ENCODE peak calls at places on chromosomes 4 and X, in nine cellular contexts. Q is effector memory CD4-positive, alpha-beta T cell; W is adrenal gland; S is right atrium auricular region; Z is mesenchymal stem cell; I is tibial nerve; Y is lower lobe of right lung; H is PC-9; N is RWPE2. G is an unnamed sample. For H3K9me3, the result is how much of the 10 kb centered on the place peaks cover.

GRCh38 chr4:25727711-25728493 is 72.3 kb downstream of the SLC34A2 start:
- DNase-seq in S (no peak), Y (no peak), Z (no peak), H (no peak), W (no peak), N (no peak), I (no peak), Q (no peak), G (no peak)

GRCh38 chr4:94758700-94759399 is 1.1 kb downstream of the BMPR1B start:
- DNase-seq in W (no peak), Q (no peak), S (no peak), Z (peak), Y (no peak), N (no peak), I (no peak), H (no peak), G (no peak)

GRCh38 chr4:186644737-186645261 is 78.9 kb downstream of the FAT1 start:
- DNase-seq in Q (no peak), W (no peak), N (no peak), S (no peak), Z (peak), Y (no peak), I (no peak), H (no peak), G (no peak)

GRCh38 chr4:6742989-6743388 is 27.0 kb downstream of the BLOC1S4 start:
- DNase-seq in Y (no peak), I (no peak), Z (no peak), Q (no peak), S (no peak), W (no peak), N (no peak), H (no peak), G (no peak)

GRCh38 chr4:145287351-145287750 is 107.0 kb upstream of the OTUD4 start:
- DNase-seq in Q (no peak), Z (no peak), I (no peak), W (no peak), H (no peak), N (no peak), Y (no peak), S (no peak), G (no peak)

GRCh38 chr4:52091811-52092210 is 40.7 kb downstream of the SPATA18 start:
- DNase-seq in W (no peak), I (no peak), Q (no peak), H (no peak), Y (no peak), Z (peak), N (no peak), S (no peak), G (no peak)

GRCh38 chr4:144176476-144176875 is 36.0 kb upstream of the GYPA start:
- DNase-seq in H (no peak), I (no peak), N (no peak), Q (no peak), W (no peak), S (no peak), Z (no peak), Y (no peak), G (no peak)

GRCh38 chrX:150841466-150842197 is 56.8 kb downstream of the CD99L2 start:
- DNase-seq in Z (peak), Y (no peak), S (no peak), H (no peak), Q (no peak), I (no peak), W (no peak), N (no peak), G (no peak)

GRCh38 chrX:8084023-8084422 is 87.0 kb downstream of the VCX2 start:
- DNase-seq in H (no peak), I (no peak), Z (peak), Y (no peak), S (no peak), N (no peak), W (no peak), Q (no peak), G (no peak)

GRCh38 chr4:188934320-188934975 is 795.2 kb downstream of the TRIML1 start:
- DNase-seq in Z (peak), S (no peak), Y (no peak), I (no peak), N (peak), Q (no peak), H (no peak), W (no peak), G (no peak)

GRCh38 chr4:99587803-99588202 is 13.2 kb downstream of the MTTP start:
- DNase-seq in I (no peak), S (no peak), N (no peak), Y (no peak), W (no peak), Q (no peak), Z (no peak), H (no peak), G (no peak)

GRCh38 chr4:148253748-148254147 is 188.5 kb downstream of the NR3C2 start:
- DNase-seq in H (no peak), S (no peak), Q (no peak), Z (no peak), N (no peak), Y (no peak), I (no peak), W (no peak), G (no peak)

GRCh38 chrX:138775501-138775900 is 64.0 kb upstream of the FGF13 start:
- DNase-seq in Y (no peak), Q (no peak), Z (peak), W (no peak), N (no peak), S (no peak), I (no peak), H (no peak), G (no peak)

GRCh38 chr4:152479428-152480026 is 56.4 kb downstream of the FBXW7 start:
- DNase-seq in I (no peak), Q (no peak), S (no peak), H (no peak), Z (peak), W (no peak), Y (no peak), N (no peak), G (no peak)

GRCh38 chrX:45769919-45770582 is 569.4 kb upstream of the DIPK2B start:
- DNase-seq in Z (peak), W (peak), H (peak), I (peak), Q (no peak), S (peak), N (no peak), Y (peak), G (peak)

GRCh38 chr4:10983274-10983673 is 298.7 kb upstream of the CLNK start:
- DNase-seq in Q (no peak), S (no peak), H (no peak), Z (no peak), W (no peak), Y (no peak), I (no peak), N (no peak), G (no peak)

GRCh38 chr4:41134581-41134980 is 79.8 kb downstream of the APBB2 start:
- DNase-seq in Z (no peak), S (no peak), I (no peak), H (no peak), N (no peak), Y (no peak), Q (no peak), W (no peak), G (no peak)

GRCh38 chr4:149584703-149585102 is 230.9 kb downstream of the IQCM start:
- DNase-seq in H (no peak), W (no peak), Y (no peak), Q (no peak), S (no peak), N (no peak), Z (no peak), I (no peak), G (no peak)

GRCh38 chrX:136879001-136879667 is 1.4 kb downstream of the RBMX start:
- DNase-seq in H (no peak), I (no peak), Y (no peak), Q (no peak), S (no peak), Z (peak), N (no peak), W (no peak), G (peak)

GRCh38 chrX:85922821-85923220 is 124.5 kb downstream of the CHM start:
- DNase-seq in Q (no peak), H (no peak), W (no peak), S (no peak), I (no peak), N (no peak), Z (peak), Y (no peak), G (no peak)

GRCh38 chrX:39645059-39645895 is 452.5 kb downstream of the BCOR start:
- DNase-seq in H (no peak), N (no peak), Z (peak), I (peak), Q (no peak), Y (peak), S (peak), W (peak), G (no peak)

GRCh38 chrX:115268421-115268820 is 21.1 kb upstream of the LUZP4 start:
- DNase-seq in W (no peak), N (no peak), Y (no peak), Z (no peak), H (no peak), I (no peak), S (no peak), Q (no peak), G (no peak)

GRCh38 chr4:2076908-2077534 is 17.9 kb downstream of the NAT8L start:
- DNase-seq in S (no peak), Q (no peak), H (no peak), Y (no peak), I (no peak), Z (no peak), N (peak), W (no peak), G (no peak)

GRCh38 chr4:126046081-126046614 is 731.4 kb downstream of the FAT4 start:
- DNase-seq in H (no peak), I (no peak), Y (no peak), Z (peak), W (no peak), Q (no peak), N (no peak), S (no peak), G (no peak)

GRCh38 chr4:116638592-116638991 is 446.8 kb downstream of the TRAM1L1 start:
- DNase-seq in Z (no peak), W (no peak), Y (no peak), H (no peak), I (no peak), S (no peak), N (no peak), Q (no peak), G (no peak)

GRCh38 chrX:121642415-121642814 is 595.0 kb downstream of the GLUD2 start:
- DNase-seq in H (peak), N (no peak), S (no peak), Z (no peak), Y (no peak), Q (no peak), W (no peak), I (no peak), G (no peak)

GRCh38 chrX:12011075-12011474 is 127.2 kb upstream of the FRMPD4 start:
- DNase-seq in W (no peak), Y (no peak), S (no peak), I (no peak), Z (peak), Q (no peak), N (peak), H (no peak), G (no peak)

GRCh38 chr4:157810137-157810774 is 362.6 kb downstream of the GASK1B start:
- DNase-seq in N (no peak), H (no peak), W (no peak), Y (no peak), Q (no peak), Z (no peak), I (no peak), S (no peak), G (no peak)

GRCh38 chrX:11531226-11531625 is 134.5 kb downstream of the ARHGAP6 start:
- DNase-seq in W (no peak), Y (no peak), H (no peak), S (no peak), Q (no peak), N (no peak), Z (peak), I (no peak), G (no peak)

GRCh38 chrX:42704454-42704853 is 73.5 kb downstream of the PPP1R2C start:
- DNase-seq in Z (no peak), S (no peak), H (no peak), I (no peak), W (no peak), Y (no peak), Q (no peak), N (no peak), G (no peak)

GRCh38 chr4:109434007-109434792 is 585 bp downstream of the SEC24B start:
- DNase-seq in Z (peak), S (no peak), Q (no peak), N (no peak), I (peak), W (peak), H (no peak), Y (peak), G (peak)

GRCh38 chr4:181737744-181738143 is 505.5 kb upstream of the TENM3 start:
- DNase-seq in Y (no peak), Z (no peak), I (no peak), Q (no peak), W (no peak), H (no peak), S (no peak), N (no peak), G (no peak)

GRCh38 chr4:173834151-173834550 is 304.1 kb upstream of the HAND2 start:
- DNase-seq in H (no peak), Q (no peak), W (no peak), Y (no peak), Z (peak), S (no peak), N (no peak), I (no peak), G (no peak)

GRCh38 chr4:121054373-121054772 is 18.0 kb downstream of the NDNF start:
- DNase-seq in W (no peak), I (no peak), Y (no peak), N (no peak), Q (no peak), Z (no peak), H (no peak), S (no peak), G (no peak)

GRCh38 chr4:57442834-57443291 is 332.7 kb upstream of the IGFBP7 start:
- DNase-seq in Z (peak), Q (no peak), N (no peak), I (no peak), Y (no peak), S (no peak), H (no peak), W (peak), G (no peak)

GRCh38 chr4:127479031-127479622 is 153.6 kb upstream of the INTU start:
- DNase-seq in N (no peak), Z (peak), H (peak), Y (no peak), W (no peak), I (no peak), Q (no peak), S (no peak), G (no peak)

GRCh38 chr4:76856183-76856969 is 41.6 kb downstream of the SOWAHB start:
- DNase-seq in S (no peak), Z (peak), Y (no peak), W (no peak), N (no peak), Q (no peak), I (no peak), H (no peak), G (no peak)

GRCh38 chr4:57037982-57038604 is 59.4 kb downstream of the POLR2B start:
- DNase-seq in S (no peak), W (peak), I (peak), Q (no peak), Z (peak), Y (peak), N (no peak), H (no peak), G (no peak)

DNA sequence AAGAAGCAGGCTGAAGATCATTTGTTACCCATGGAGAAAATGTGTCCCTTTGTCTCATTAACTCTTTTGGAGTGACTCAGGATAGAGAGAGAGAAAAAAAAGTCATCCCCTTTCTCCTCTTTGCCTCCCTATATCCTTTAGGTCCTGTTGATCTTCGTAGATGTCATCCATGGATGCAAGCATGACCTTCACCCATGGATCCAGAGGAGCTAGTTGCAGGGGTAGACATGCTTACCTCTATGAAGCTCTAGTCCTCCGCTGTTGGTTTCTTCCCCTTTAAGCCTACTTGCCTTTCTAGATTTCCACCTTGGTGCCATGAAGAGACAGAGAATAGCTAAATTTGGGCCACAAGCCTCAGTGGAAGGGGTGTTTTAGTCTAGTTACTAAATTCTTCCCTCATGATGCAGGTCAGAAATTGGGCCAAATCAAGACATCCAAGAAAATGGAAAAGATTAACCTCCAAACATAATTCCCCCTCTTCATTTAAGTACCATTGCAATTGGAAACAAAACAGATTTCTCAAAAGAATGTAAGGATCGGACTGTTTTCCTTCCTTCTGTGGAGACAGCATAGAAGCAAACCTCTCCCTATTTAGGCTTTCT is 178.4 kb downstream of the TECRL start:
- DNase-seq in N (no peak), Z (peak), I (no peak), Q (no peak), Y (no peak), S (no peak), H (no peak), W (no peak), G (no peak)
- H3K9me3 ChIP-seq in N (under half), Z (half or more), I (under half), Q (under half), Y (half or more), S (under half), H (under half), W (under half), G (under half)

GRCh38 chr4:83212041-83212851 is 72.4 kb downstream of the COQ2 start:
- DNase-seq in Y (no peak), H (peak), I (no peak), S (no peak), Q (peak), N (no peak), W (no peak), Z (no peak), G (peak)
- H3K9me3 ChIP-seq in Y (under half), H (under half), I (under half), S (under half), Q (under half), N (under half), W (under half), Z (under half), G (under half)

GRCh38 chrX:67207912-67208311 is 335.9 kb upstream of the AR start:
- DNase-seq in S (no peak), W (no peak), Q (no peak), Z (no peak), H (no peak), Y (no peak), N (no peak), I (no peak), G (no peak)
- H3K9me3 ChIP-seq in S (under half), W (under half), Q (under half), Z (under half), H (under half), Y (under half), N (under half), I (under half), G (under half)

DNA sequence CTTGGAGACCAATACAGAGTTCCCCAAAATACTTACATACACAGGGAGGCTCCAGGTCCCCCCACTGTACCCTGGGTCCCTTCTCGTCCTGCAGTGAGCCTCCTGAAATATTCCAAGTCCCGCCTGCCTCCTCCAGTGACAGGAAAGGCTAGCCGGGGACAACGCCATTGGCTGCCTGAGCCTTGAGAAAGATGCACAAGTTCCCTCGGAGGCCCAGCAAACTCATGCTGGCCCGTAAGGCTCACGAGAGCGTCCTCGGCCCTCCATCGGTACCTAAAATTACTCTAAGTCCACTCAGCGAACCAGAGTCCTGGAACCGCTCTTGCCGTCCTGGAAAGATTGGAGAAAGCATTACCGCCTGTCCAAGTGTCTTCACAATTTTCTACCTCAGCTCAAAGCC is 228.6 kb downstream of the ADAM29 start:
- DNase-seq in W (no peak), Q (no peak), I (no peak), S (no peak), Z (no peak), Y (no peak), H (no peak), N (no peak), G (no peak)
- H3K9me3 ChIP-seq in W (under half), Q (under half), I (under half), S (under half), Z (under half), Y (under half), H (under half), N (under half), G (under half)

DNA sequence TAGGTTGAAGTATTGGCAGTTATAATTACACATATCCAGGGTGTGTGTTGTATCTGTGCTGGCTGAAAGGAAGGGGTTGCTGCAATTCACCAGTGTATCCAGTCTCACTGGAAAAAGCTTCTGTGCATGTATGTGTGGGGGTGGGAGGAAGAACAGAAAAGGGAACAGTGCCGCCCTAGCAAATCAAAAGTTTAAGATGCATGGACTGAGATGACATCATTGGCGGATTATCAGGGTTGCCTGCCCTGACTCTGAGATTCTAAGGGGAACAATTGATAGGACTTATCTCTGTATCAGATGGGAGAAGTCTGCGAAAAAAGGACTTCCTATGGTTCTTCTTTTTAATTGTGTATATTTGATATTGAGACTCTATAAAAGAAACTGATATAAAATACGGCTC is 3.5 kb downstream of the SLC25A43 start:
- DNase-seq in Q (no peak), Z (no peak), S (no peak), N (no peak), I (no peak), H (no peak), Y (no peak), W (no peak), G (no peak)
- H3K9me3 ChIP-seq in Q (under half), Z (under half), S (under half), N (under half), I (under half), H (under half), Y (under half), W (under half), G (under half)

GRCh38 chr4:182827166-182827565 is 90.0 kb downstream of the DCTD start:
- DNase-seq in Y (no peak), Z (no peak), H (no peak), W (no peak), I (no peak), N (peak), S (no peak), Q (no peak), G (no peak)
- H3K9me3 ChIP-seq in Y (under half), Z (under half), H (under half), W (under half), I (under half), N (under half), S (under half), Q (under half), G (under half)

GRCh38 chr4:28548549-28548948 is 1687.9 kb downstream of the STIM2 start:
- DNase-seq in N (no peak), H (no peak), S (no peak), W (no peak), Q (no peak), Z (no peak), Y (no peak), I (no peak), G (no peak)
- H3K9me3 ChIP-seq in N (under half), H (under half), S (under half), W (under half), Q (under half), Z (under half), Y (under half), I (under half), G (under half)

DNA sequence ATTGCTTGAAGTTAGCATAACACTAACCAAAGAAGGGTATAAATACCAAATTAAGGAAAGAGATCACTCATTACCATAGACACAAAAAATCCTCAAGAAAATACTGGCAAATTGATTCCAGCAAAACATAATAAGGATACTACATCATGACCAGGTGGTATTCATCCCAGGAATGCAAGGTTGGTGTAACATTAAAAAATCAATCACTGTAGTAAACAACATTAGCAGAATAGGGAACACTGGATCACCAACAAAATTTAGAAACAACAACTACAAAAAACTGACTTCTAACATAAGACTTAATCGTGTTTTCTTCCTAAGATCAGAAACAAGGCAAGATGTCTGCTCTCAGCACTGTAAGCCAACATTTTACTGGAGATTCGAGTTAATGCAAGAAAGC is 14.1 kb downstream of the GAK start:
- DNase-seq in H (no peak), Y (no peak), S (no peak), I (no peak), Z (no peak), W (no peak), N (no peak), Q (no peak), G (no peak)
- H3K9me3 ChIP-seq in H (under half), Y (under half), S (under half), I (under half), Z (under half), W (under half), N (under half), Q (under half), G (under half)

G was measured in CD8-positive, alpha-beta memory T cell.